ENCODE peak calls at places on chromosomes 11 and 22, in eight cellular contexts. Y, F, O, X, I, L, P and B are unnamed samples. For H3K4me1, the result is how much of the 10 kb centered on the place peaks cover.

GRCh38 chr11:94449437-94449836 is 44.2 kb downstream of the MRE11 start:
- DNase-seq in Y (no peak), F (no peak), O (peak), X (no peak), I (no peak), L (peak), P (no peak), B (no peak)

GRCh38 chr11:82703796-82704195 is 29.9 kb downstream of the FAM181B start:
- DNase-seq in Y (no peak), F (no peak), O (no peak), X (no peak), I (no peak), L (no peak), P (no peak), B (no peak)

GRCh38 chr11:92383430-92383829 is 158.8 kb downstream of the FAT3 start:
- DNase-seq in Y (no peak), F (no peak), O (peak), X (no peak), I (no peak), L (peak), P (no peak), B (no peak)

GRCh38 chr22:21666786-21667185 is 974 bp downstream of the PPIL2 start:
- DNase-seq in Y (no peak), F (no peak), O (no peak), X (no peak), I (no peak), L (no peak), P (no peak), B (no peak)

GRCh38 chr22:27043246-27043645 is 385.9 kb downstream of the MIAT start:
- DNase-seq in Y (no peak), F (no peak), O (no peak), X (no peak), I (no peak), L (no peak), P (no peak), B (no peak)

GRCh38 chr11:86740628-86741488 is 59.5 kb upstream of the PRSS23 start:
- DNase-seq in Y (no peak), F (peak), O (peak), X (no peak), I (peak), L (peak), P (peak), B (peak)

GRCh38 chr11:44793350-44794090 is 66.8 kb downstream of the TSPAN18 start:
- DNase-seq in Y (no peak), F (no peak), O (peak), X (no peak), I (no peak), L (peak), P (no peak), B (no peak)

GRCh38 chr11:119727523-119728081 is 1.4 kb downstream of the NECTIN1 start:
- DNase-seq in Y (peak), F (no peak), O (no peak), X (peak), I (peak), L (no peak), P (no peak), B (peak)

GRCh38 chr11:119363081-119363861 is 16.8 kb upstream of the MFRP start:
- DNase-seq in Y (no peak), F (no peak), O (no peak), X (no peak), I (peak), L (no peak), P (peak), B (peak)

GRCh38 chr11:95821640-95822039 is 31.3 kb downstream of the CEP57 start:
- DNase-seq in Y (no peak), F (no peak), O (no peak), X (no peak), I (no peak), L (peak), P (no peak), B (no peak)

GRCh38 chr22:32644252-32645100 is 157.0 kb upstream of the TIMP3 start:
- DNase-seq in Y (peak), F (peak), O (no peak), X (peak), I (peak), L (peak), P (peak), B (peak)

GRCh38 chr11:65487467-65488272 is 11.2 kb upstream of the MALAT1 start:
- DNase-seq in Y (peak), F (peak), O (peak), X (peak), I (peak), L (peak), P (peak), B (peak)

GRCh38 chr11:110764485-110764884 is 52.2 kb upstream of the ARHGAP20 start:
- DNase-seq in Y (no peak), F (no peak), O (no peak), X (no peak), I (no peak), L (no peak), P (no peak), B (no peak)

GRCh38 chr11:96267490-96268010 is 75.4 kb downstream of the MAML2 start:
- DNase-seq in Y (no peak), F (no peak), O (no peak), X (no peak), I (no peak), L (peak), P (no peak), B (no peak)

GRCh38 chr11:67351275-67352005 is 1.9 kb downstream of the POLD4 start:
- DNase-seq in Y (no peak), F (no peak), O (peak), X (peak), I (peak), L (peak), P (peak), B (peak)

GRCh38 chr11:57978686-57979531 is 44.8 kb upstream of the OR9Q1 start:
- DNase-seq in Y (no peak), F (no peak), O (no peak), X (no peak), I (no peak), L (peak), P (no peak), B (no peak)

GRCh38 chr11:67071420-67072284 is 15.0 kb downstream of the RHOD start:
- DNase-seq in Y (peak), F (peak), O (peak), X (peak), I (peak), L (peak), P (peak), B (peak)

GRCh38 chr11:46363031-46363407 is 15.8 kb downstream of the DGKZ start:
- DNase-seq in Y (no peak), F (no peak), O (peak), X (peak), I (no peak), L (peak), P (peak), B (peak)

GRCh38 chr11:78920329-78920728 is 345.7 kb upstream of the NARS2 start:
- DNase-seq in Y (no peak), F (no peak), O (no peak), X (no peak), I (no peak), L (no peak), P (no peak), B (no peak)

GRCh38 chr11:403761-404431 is 9.9 kb downstream of the PKP3 start:
- DNase-seq in Y (no peak), F (no peak), O (no peak), X (no peak), I (peak), L (no peak), P (no peak), B (peak)

GRCh38 chr11:1844221-1845094 is 5.7 kb downstream of the TNNI2 start:
- DNase-seq in Y (peak), F (no peak), O (peak), X (no peak), I (no peak), L (no peak), P (no peak), B (no peak)

DNA sequence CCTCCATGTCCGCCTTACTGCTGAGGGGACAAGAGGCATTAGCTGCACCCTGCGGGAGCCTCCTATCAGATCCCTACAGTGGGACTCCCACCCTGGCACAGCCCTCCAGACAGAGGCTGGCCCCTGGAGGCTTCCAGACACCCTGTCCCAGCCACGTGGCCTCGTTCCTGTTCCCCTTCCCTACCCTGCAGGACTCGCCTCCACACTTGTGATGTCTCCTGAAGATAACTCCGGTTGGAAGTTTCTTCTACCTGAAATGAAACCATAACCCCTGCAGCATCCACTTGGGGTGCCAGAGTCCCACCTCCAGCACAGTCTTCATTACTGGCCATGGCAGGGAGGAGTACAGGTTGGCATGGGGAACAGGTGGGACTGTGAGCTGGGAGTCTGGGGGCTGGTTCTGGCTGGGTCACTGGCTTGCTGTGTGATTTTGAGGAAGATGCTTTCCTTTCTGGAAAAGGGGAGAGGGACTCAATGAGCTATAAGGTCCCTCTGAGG is 4.9 kb upstream of the SH3BP1 start:
- DNase-seq in Y (no peak), F (no peak), O (no peak), X (no peak), I (peak), L (no peak), P (no peak), B (no peak)
- H3K4me1 ChIP-seq in Y (half or more), F (half or more), O (under half), X (under half), I (under half), L (under half), P (under half), B (under half)

GRCh38 chr11:33773399-33774355 is 643 bp downstream of the FBXO3 start:
- DNase-seq in Y (peak), F (no peak), O (no peak), X (no peak), I (peak), L (peak), P (no peak), B (no peak)

GRCh38 chr11:33769542-33769941 is 4.8 kb downstream of the FBXO3 start:
- DNase-seq in Y (no peak), F (no peak), O (no peak), X (no peak), I (no peak), L (no peak), P (no peak), B (no peak)

GRCh38 chr11:33774356-33775063 is at the start of gene FBXO3:
- DNase-seq in Y (peak), F (peak), O (peak), X (peak), I (peak), L (peak), P (peak), B (peak)

GRCh38 chr11:33770236-33770635 is 4.1 kb downstream of the FBXO3 start:
- DNase-seq in Y (no peak), F (no peak), O (no peak), X (no peak), I (no peak), L (no peak), P (no peak), B (no peak)

DNA sequence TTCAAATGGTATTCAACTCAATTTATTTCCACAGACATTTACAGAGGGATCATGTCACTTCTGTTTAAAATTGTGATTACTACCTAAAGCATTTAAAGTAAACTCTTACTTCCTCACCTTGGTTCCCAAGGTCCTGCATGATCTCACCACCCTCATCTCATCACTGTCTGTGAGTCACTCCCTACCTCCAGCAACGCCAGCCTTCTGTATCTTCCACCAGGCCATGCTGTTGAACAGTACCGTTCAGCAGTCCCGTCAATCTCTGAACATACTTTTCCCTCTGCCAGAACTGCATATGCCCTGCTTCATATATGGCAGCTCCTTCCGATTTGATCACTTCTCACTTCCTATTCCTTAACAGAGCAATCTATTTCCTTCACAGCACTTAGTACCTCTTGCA is 2.0 kb downstream of the FBXO3 start:
- DNase-seq in Y (no peak), F (no peak), O (peak), X (no peak), I (no peak), L (peak), P (no peak), B (peak)
- H3K4me3 ChIP-seq in Y (no peak), F (no peak), O (no peak), X (no peak), I (no peak), L (no peak), P (no peak), B (no peak)

GRCh38 chr22:41949297-41949965 is 2.5 kb upstream of the CENPM start:
- DNase-seq in Y (no peak), F (no peak), O (no peak), X (no peak), I (no peak), L (no peak), P (no peak), B (no peak)
- TF ChIP-seq POLR2A in Y (no peak), F (no peak), O (no peak), X (no peak), I (no peak), L (no peak), P (no peak), B (no peak)

GRCh38 chr11:9761441-9761945 is 97.6 kb downstream of the SWAP70 start:
- DNase-seq in Y (no peak), F (no peak), O (no peak), X (no peak), I (no peak), L (no peak), P (no peak), B (no peak)
- H3K4me1 ChIP-seq in Y (under half), F (under half), O (under half), X (under half), I (under half), L (half or more), P (under half), B (under half)

GRCh38 chr11:27475622-27476021 is 3.0 kb upstream of the LGR4 start:
- DNase-seq in Y (no peak), F (no peak), O (no peak), X (no peak), I (no peak), L (no peak), P (no peak), B (no peak)

GRCh38 chr11:27471588-27472397 is 797 bp downstream of the LGR4 start:
- DNase-seq in Y (peak), F (no peak), O (peak), X (peak), I (peak), L (no peak), P (peak), B (peak)

GRCh38 chr11:27471067-27471587 is 1.5 kb downstream of the LGR4 start:
- DNase-seq in Y (no peak), F (no peak), O (peak), X (no peak), I (no peak), L (no peak), P (no peak), B (peak)

GRCh38 chr11:27472398-27473016 is at the start of gene LGR4:
- DNase-seq in Y (peak), F (peak), O (peak), X (peak), I (peak), L (peak), P (peak), B (peak)

DNA sequence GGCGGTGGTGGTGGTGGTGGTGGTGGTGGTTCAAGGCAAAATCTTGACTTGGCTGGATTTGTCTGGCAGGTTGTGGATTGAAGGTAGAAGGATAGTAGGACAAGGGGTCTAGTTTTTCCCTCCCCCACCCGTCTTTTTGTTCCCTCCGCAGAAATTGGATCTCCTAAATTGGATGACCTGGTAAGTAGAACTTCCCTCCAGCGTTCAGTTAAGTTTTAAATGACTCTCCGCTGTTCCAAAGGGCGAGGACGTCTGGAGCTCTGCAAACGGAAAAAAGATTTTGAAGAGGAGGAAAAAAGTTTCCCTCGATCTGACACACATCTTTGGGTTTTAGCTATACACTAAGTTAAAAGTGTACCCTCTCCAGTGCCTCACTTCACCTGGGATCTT is 422 bp upstream of the LGR4 start:
- DNase-seq in Y (no peak), F (no peak), O (no peak), X (no peak), I (no peak), L (no peak), P (no peak), B (no peak)
- H3K4me3 ChIP-seq in Y (peak), F (peak), O (peak), X (peak), I (peak), L (peak), P (peak), B (no peak)